ENCODE peak calls at places on chromosomes 16 and 17, in six cellular contexts. S, X, K, Y, F and Z are unnamed samples.

GRCh38 chr16:82350560-82350959 is 180.5 kb upstream of the MPHOSPH6 start:
- DNase-seq in F (no peak), S (no peak), X (no peak), Y (no peak), K (no peak), Z (no peak)

GRCh38 chr17:57096472-57097198 is 11.6 kb downstream of the AKAP1 start:
- DNase-seq in S (no peak), X (no peak), K (no peak), Y (no peak), F (no peak), Z (no peak)

GRCh38 chr17:55607736-55608341 is 96.6 kb upstream of the SMIM36 start:
- DNase-seq in S (no peak), F (peak), X (peak), Y (peak), K (peak), Z (no peak)

GRCh38 chr17:37461668-37462067 is 28.0 kb upstream of the DUSP14 start:
- DNase-seq in X (no peak), S (no peak), K (no peak), Y (no peak), F (peak), Z (no peak)

GRCh38 chr16:50457423-50457822 is 88.6 kb upstream of the BRD7 start:
- DNase-seq in X (no peak), Y (no peak), F (peak), S (no peak), K (no peak), Z (no peak)

GRCh38 chr17:2935622-2936021 is 127.8 kb downstream of the OR1D5 start:
- DNase-seq in Y (no peak), X (no peak), S (no peak), K (no peak), F (no peak), Z (no peak)

GRCh38 chr17:72887322-72887721 is 205.2 kb downstream of the SLC39A11 start:
- DNase-seq in Y (no peak), F (no peak), S (no peak), X (no peak), K (no peak), Z (no peak)

GRCh38 chr16:76278086-76278485 is 885 bp downstream of the CNTNAP4 start:
- DNase-seq in S (no peak), K (no peak), F (no peak), X (no peak), Y (no peak), Z (no peak)

GRCh38 chr17:43010667-43011308 is 4.2 kb downstream of the IFI35 start:
- DNase-seq in F (peak), Y (no peak), X (no peak), K (no peak), S (no peak), Z (no peak)

GRCh38 chr16:52366997-52367396 is 179.9 kb downstream of the TOX3 start:
- DNase-seq in Y (no peak), F (no peak), S (no peak), K (no peak), X (no peak), Z (no peak)

GRCh38 chr16:2912330-2913199 is 834 bp downstream of the FLYWCH1 start:
- DNase-seq in Y (peak), F (peak), S (no peak), K (peak), X (peak), Z (no peak)

DNA sequence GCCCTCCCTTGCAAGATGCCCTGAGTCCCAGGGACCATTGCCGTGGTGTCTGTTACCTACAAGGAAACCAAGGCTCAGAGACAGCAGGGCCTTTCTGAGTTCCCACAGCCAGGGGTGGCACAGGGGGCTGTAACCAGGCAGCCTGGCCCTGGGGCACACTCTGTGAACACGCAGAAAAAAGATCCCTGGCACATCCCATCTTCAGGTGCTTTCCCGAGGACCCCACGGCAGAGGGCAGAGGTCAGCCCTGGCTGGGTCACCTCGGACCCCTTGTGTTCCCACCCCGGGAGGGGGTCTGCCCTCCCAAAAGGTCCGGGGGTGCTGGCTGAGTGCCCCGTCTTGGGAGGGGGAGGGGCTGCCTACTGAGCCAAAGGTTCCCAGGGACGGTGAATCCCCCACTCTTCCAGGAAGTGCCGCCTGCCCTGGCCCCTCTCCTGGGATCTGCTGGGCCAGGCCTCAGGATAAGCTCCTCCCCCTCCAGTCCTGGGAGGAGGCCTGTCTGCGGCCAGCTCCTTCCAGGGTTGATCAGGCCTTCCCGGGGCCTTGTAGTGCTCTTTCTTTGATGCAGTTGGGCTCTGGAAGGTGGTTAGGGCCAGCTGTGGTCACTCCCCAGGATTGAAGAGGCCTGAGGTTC is 8.1 kb downstream of the GLIS2 start:
- DNase-seq in S (no peak), X (peak), F (no peak), Y (peak), K (no peak), Z (no peak)
- H3K27ac ChIP-seq in S (no peak), X (peak), F (no peak), Y (peak), K (no peak), Z (no peak)

GRCh38 chr16:88844412-88845118 is 12.2 kb downstream of the GALNS start:
- DNase-seq in S (no peak), F (no peak), X (no peak), K (no peak), Y (no peak), Z (no peak)
- H3K27ac ChIP-seq in S (no peak), F (no peak), X (no peak), K (no peak), Y (no peak), Z (no peak)

GRCh38 chr17:18257268-18257681 is 1.3 kb downstream of the FLII start:
- DNase-seq in K (no peak), Y (no peak), X (no peak), F (peak), S (no peak), Z (no peak)
- H3K27ac ChIP-seq in K (peak), Y (peak), X (peak), F (peak), S (peak), Z (peak)

GRCh38 chr16:46712911-46713310 is 23.5 kb downstream of the ORC6 start:
- DNase-seq in F (no peak), K (no peak), S (no peak), Y (no peak), X (no peak), Z (no peak)
- H3K27ac ChIP-seq in F (no peak), K (no peak), S (no peak), Y (peak), X (no peak), Z (no peak)